ENCODE peak calls at places on chromosomes 2 and 18, in eight cellular contexts. U is heart left ventricle; R is stimulated activated CD4-positive, alpha-beta T cell treated with anti-CD3 and anti-CD28 coated beads, Interleukin-1b, Interleukin-23, amount 100 ng/mL, for 4 hours; I is central memory CD4-positive, alpha-beta T cell; S is T-cell; W is thoracic aorta; X is lower lobe of right lung; B is nucleus accumbens. M is an unnamed sample.
A peak's percentile ranks its signal among the peaks of the same experiment; 100 is the strongest.

GRCh38 chr18:8794133-8794986 is 89.0 kb downstream of the MTCL1 start:
- DNase-seq in U (no peak), R (no peak), I (no peak), S (no peak), W (no peak), X (no peak), B (no peak), M (no peak)

GRCh38 chr18:46393230-46393629 is 263.8 kb downstream of the LOXHD1 start:
- DNase-seq in U (no peak), R (no peak), I (no peak), S (no peak), W (no peak), X (no peak), B (no peak), M (no peak)

GRCh38 chr2:114489143-114489542 is 46.7 kb downstream of the DPP10 start:
- DNase-seq in U (no peak), R (no peak), I (no peak), S (no peak), W (no peak), X (no peak), B (no peak), M (no peak)

GRCh38 chr2:85785027-85785822 is 31.4 kb downstream of the ATOH8 start:
- DNase-seq in U (peak; percentile 45), R (no peak), I (no peak), S (no peak), W (no peak), X (peak; percentile 68), B (peak; percentile 82), M (peak; percentile 84)

GRCh38 chr18:70659026-70659726 is 370.3 kb downstream of the SOCS6 start:
- DNase-seq in U (no peak), R (no peak), I (peak; percentile 72), S (peak; percentile 78), W (no peak), X (no peak), B (no peak), M (no peak)

GRCh38 chr2:188601391-188601790 is 309.7 kb downstream of the GULP1 start:
- DNase-seq in U (no peak), R (no peak), I (no peak), S (no peak), W (no peak), X (no peak), B (no peak), M (no peak)

GRCh38 chr2:127561371-127561770 is 25.9 kb downstream of the MYO7B start:
- DNase-seq in U (no peak), R (no peak), I (no peak), S (no peak), W (no peak), X (no peak), B (no peak), M (no peak)

GRCh38 chr2:159615187-159615935 is 987 bp downstream of the BAZ2B start:
- DNase-seq in U (peak; percentile 94), R (peak; percentile 26), I (peak; percentile 11), S (peak; percentile 8), W (peak; percentile 55), X (peak; percentile 94), B (peak; percentile 89), M (peak; percentile 95)

GRCh38 chr2:213451542-213452256 is 167.4 kb downstream of the SPAG16 start:
- DNase-seq in U (no peak), R (no peak), I (no peak), S (no peak), W (no peak), X (no peak), B (no peak), M (no peak)

GRCh38 chr2:37326285-37326684 is 1.7 kb upstream of the PRKD3 start:
- DNase-seq in U (peak; percentile 48), R (no peak), I (no peak), S (no peak), W (no peak), X (no peak), B (peak; percentile 12), M (peak; percentile 46)

GRCh38 chr18:23574611-23575308 is 11.5 kb downstream of the NPC1 start:
- DNase-seq in U (no peak), R (no peak), I (no peak), S (no peak), W (no peak), X (no peak), B (no peak), M (no peak)

GRCh38 chr2:174572556-174572955 is 25.0 kb downstream of the WIPF1 start:
- DNase-seq in U (no peak), R (no peak), I (no peak), S (no peak), W (no peak), X (no peak), B (no peak), M (no peak)

GRCh38 chr2:45412754-45413379 is 198.2 kb downstream of the SRBD1 start:
- DNase-seq in U (no peak), R (no peak), I (no peak), S (no peak), W (no peak), X (no peak), B (no peak), M (no peak)

GRCh38 chr2:205073433-205074020 is 528.3 kb downstream of the PARD3B start:
- DNase-seq in U (no peak), R (no peak), I (no peak), S (no peak), W (no peak), X (no peak), B (no peak), M (no peak)

GRCh38 chr2:28565720-28566295 is 69.9 kb downstream of the PLB1 start:
- DNase-seq in U (no peak), R (no peak), I (no peak), S (no peak), W (no peak), X (no peak), B (no peak), M (no peak)

GRCh38 chr2:100813527-100813926 is 6.4 kb upstream of the NPAS2 start:
- DNase-seq in U (no peak), R (no peak), I (no peak), S (no peak), W (no peak), X (no peak), B (no peak), M (no peak)

GRCh38 chr18:7902399-7902839 is 335.3 kb downstream of the PTPRM start:
- DNase-seq in U (peak; percentile 53), R (no peak), I (no peak), S (no peak), W (no peak), X (no peak), B (no peak), M (no peak)

GRCh38 chr18:49754866-49755265 is 58.5 kb downstream of the ACAA2 start:
- DNase-seq in U (no peak), R (no peak), I (no peak), S (no peak), W (no peak), X (no peak), B (no peak), M (no peak)

GRCh38 chr2:181058378-181059269 is 78.2 kb downstream of the UBE2E3 start:
- DNase-seq in U (no peak), R (no peak), I (peak; percentile 41), S (no peak), W (no peak), X (no peak), B (no peak), M (no peak)

GRCh38 chr18:2948038-2948437 is 64.9 kb downstream of the LPIN2 start:
- DNase-seq in U (peak; percentile 61), R (no peak), I (no peak), S (no peak), W (no peak), X (no peak), B (no peak), M (no peak)

GRCh38 chr2:239279508-239280295 is 121.1 kb downstream of the HDAC4 start:
- DNase-seq in U (peak; percentile 24), R (no peak), I (no peak), S (no peak), W (no peak), X (no peak), B (no peak), M (no peak)

GRCh38 chr2:208320686-208321085 is 54.6 kb downstream of the PIKFYVE start:
- DNase-seq in U (peak; percentile 56), R (no peak), I (no peak), S (no peak), W (no peak), X (no peak), B (peak; percentile 39), M (peak; percentile 9)

GRCh38 chr2:17752892-17753802 is 463 bp downstream of the SMC6 start:
- DNase-seq in U (peak; percentile 54), R (no peak), I (no peak), S (no peak), W (no peak), X (peak; percentile 75), B (peak; percentile 58), M (peak; percentile 66)

GRCh38 chr18:59024829-59025228 is 114.9 kb upstream of the SEC11C start:
- DNase-seq in U (no peak), R (no peak), I (no peak), S (no peak), W (no peak), X (no peak), B (no peak), M (no peak)

GRCh38 chr2:101622210-101622609 is 75.3 kb upstream of the MAP4K4 start:
- DNase-seq in U (no peak), R (no peak), I (no peak), S (no peak), W (no peak), X (no peak), B (no peak), M (no peak)

GRCh38 chr18:76803814-76804213 is 18.5 kb upstream of the ZNF236 start:
- DNase-seq in U (peak; percentile 53), R (peak; percentile 52), I (peak; percentile 59), S (peak; percentile 41), W (no peak), X (no peak), B (peak; percentile 74), M (peak; percentile 60)

GRCh38 chr2:225867071-225867470 is 467.6 kb downstream of the NYAP2 start:
- DNase-seq in U (no peak), R (no peak), I (no peak), S (no peak), W (no peak), X (no peak), B (no peak), M (no peak)